ENCODE peak calls at places on chromosomes 13 and 19, in eight cellular contexts. One of them, this sample, is unnamed.

GRCh38 chr19:5292843-5293606 is 47.6 kb downstream of the PTPRS start:
- DNase-seq in progenitor cell of endocrine pancreas: peak; percentile 51
- DNase-seq in A172: peak; percentile 58
- DNase-seq in COLO829: peak; percentile 95
- DNase-seq in kidney tubule cell: peak; percentile 53
- DNase-seq in SHP77: no peak
- DNase-seq in ELF-1: no peak
- DNase-seq in mucosa of descending colon: peak; percentile 28
- DNase-seq in this sample: peak; percentile 62

GRCh38 chr19:14840206-14840605 is 5.2 kb upstream of the OR7A5 start:
- DNase-seq in mucosa of descending colon: no peak
- DNase-seq in SHP77: no peak
- DNase-seq in A172: no peak
- DNase-seq in kidney tubule cell: no peak
- DNase-seq in ELF-1: no peak
- DNase-seq in COLO829: peak; percentile 78
- DNase-seq in progenitor cell of endocrine pancreas: no peak
- DNase-seq in this sample: no peak

GRCh38 chr19:35236638-35237400 is 8.3 kb upstream of the FAM187B start:
- DNase-seq in kidney tubule cell: no peak
- DNase-seq in SHP77: no peak
- DNase-seq in mucosa of descending colon: peak; percentile 51
- DNase-seq in ELF-1: peak; percentile 45
- DNase-seq in A172: no peak
- DNase-seq in progenitor cell of endocrine pancreas: no peak
- DNase-seq in COLO829: no peak
- DNase-seq in this sample: peak; percentile 23

GRCh38 chr13:66660013-66660804 is 569.9 kb downstream of the PCDH9 start:
- DNase-seq in mucosa of descending colon: no peak
- DNase-seq in progenitor cell of endocrine pancreas: no peak
- DNase-seq in kidney tubule cell: peak; percentile 83
- DNase-seq in COLO829: peak; percentile 11
- DNase-seq in SHP77: no peak
- DNase-seq in ELF-1: no peak
- DNase-seq in A172: peak; percentile 72
- DNase-seq in this sample: no peak

GRCh38 chr19:49894879-49895565 is 1.7 kb downstream of the IL4I1 start:
- DNase-seq in mucosa of descending colon: no peak
- DNase-seq in progenitor cell of endocrine pancreas: no peak
- DNase-seq in kidney tubule cell: no peak
- DNase-seq in SHP77: no peak
- DNase-seq in ELF-1: no peak
- DNase-seq in A172: no peak
- DNase-seq in COLO829: no peak
- DNase-seq in this sample: no peak

GRCh38 chr19:23415034-23415433 is 19.8 kb upstream of the ZNF91 start:
- DNase-seq in kidney tubule cell: no peak
- DNase-seq in ELF-1: no peak
- DNase-seq in progenitor cell of endocrine pancreas: no peak
- DNase-seq in COLO829: no peak
- DNase-seq in SHP77: no peak
- DNase-seq in A172: no peak
- DNase-seq in mucosa of descending colon: peak; percentile 56
- DNase-seq in this sample: no peak

GRCh38 chr13:44649118-44649455 is 73.0 kb upstream of the TSC22D1 start:
- DNase-seq in SHP77: no peak
- DNase-seq in progenitor cell of endocrine pancreas: no peak
- DNase-seq in kidney tubule cell: no peak
- DNase-seq in COLO829: no peak
- DNase-seq in ELF-1: peak; percentile 52
- DNase-seq in mucosa of descending colon: no peak
- DNase-seq in A172: no peak
- DNase-seq in this sample: no peak

GRCh38 chr19:42198676-42199439 is 18.6 kb downstream of the DEDD2 start:
- DNase-seq in ELF-1: peak; percentile 24
- DNase-seq in COLO829: no peak
- DNase-seq in mucosa of descending colon: peak; percentile 65
- DNase-seq in A172: no peak
- DNase-seq in progenitor cell of endocrine pancreas: no peak
- DNase-seq in kidney tubule cell: no peak
- DNase-seq in SHP77: no peak
- DNase-seq in this sample: no peak

GRCh38 chr13:28181413-28181812 is 43.1 kb downstream of the PAN3 start:
- DNase-seq in SHP77: no peak
- DNase-seq in mucosa of descending colon: no peak
- DNase-seq in COLO829: peak; percentile 77
- DNase-seq in ELF-1: peak; percentile 14
- DNase-seq in kidney tubule cell: peak; percentile 67
- DNase-seq in progenitor cell of endocrine pancreas: no peak
- DNase-seq in A172: peak; percentile 57
- DNase-seq in this sample: peak; percentile 20

GRCh38 chr13:97133955-97134354 is 88.2 kb upstream of the MBNL2 start:
- DNase-seq in COLO829: no peak
- DNase-seq in progenitor cell of endocrine pancreas: no peak
- DNase-seq in mucosa of descending colon: no peak
- DNase-seq in kidney tubule cell: no peak
- DNase-seq in A172: no peak
- DNase-seq in SHP77: peak; percentile 90
- DNase-seq in ELF-1: no peak
- DNase-seq in this sample: no peak

GRCh38 chr13:93260591-93260990 is 34.0 kb downstream of the GPC6 start:
- DNase-seq in mucosa of descending colon: no peak
- DNase-seq in A172: no peak
- DNase-seq in ELF-1: no peak
- DNase-seq in COLO829: no peak
- DNase-seq in kidney tubule cell: no peak
- DNase-seq in progenitor cell of endocrine pancreas: no peak
- DNase-seq in SHP77: no peak
- DNase-seq in this sample: no peak

GRCh38 chr13:104837756-104838155 is 1697.7 kb downstream of the EFNB2 start:
- DNase-seq in progenitor cell of endocrine pancreas: no peak
- DNase-seq in ELF-1: no peak
- DNase-seq in mucosa of descending colon: no peak
- DNase-seq in A172: no peak
- DNase-seq in SHP77: no peak
- DNase-seq in kidney tubule cell: peak; percentile 2
- DNase-seq in COLO829: no peak
- DNase-seq in this sample: no peak

GRCh38 chr19:33500586-33500985 is 21.0 kb downstream of the PEPD start:
- DNase-seq in mucosa of descending colon: no peak
- DNase-seq in A172: no peak
- DNase-seq in COLO829: no peak
- DNase-seq in ELF-1: no peak
- DNase-seq in SHP77: no peak
- DNase-seq in progenitor cell of endocrine pancreas: no peak
- DNase-seq in kidney tubule cell: no peak
- DNase-seq in this sample: no peak

GRCh38 chr13:95604534-95604915 is 40.0 kb downstream of the DZIP1 start:
- DNase-seq in progenitor cell of endocrine pancreas: no peak
- DNase-seq in COLO829: no peak
- DNase-seq in mucosa of descending colon: no peak
- DNase-seq in ELF-1: no peak
- DNase-seq in A172: no peak
- DNase-seq in SHP77: no peak
- DNase-seq in kidney tubule cell: no peak
- DNase-seq in this sample: no peak

GRCh38 chr13:48236528-48237353 is 3.7 kb downstream of the ITM2B start:
- DNase-seq in mucosa of descending colon: no peak
- DNase-seq in A172: no peak
- DNase-seq in kidney tubule cell: no peak
- DNase-seq in COLO829: no peak
- DNase-seq in progenitor cell of endocrine pancreas: no peak
- DNase-seq in ELF-1: no peak
- DNase-seq in SHP77: no peak
- DNase-seq in this sample: no peak

GRCh38 chr19:6861683-6862286 is 25.6 kb upstream of the ADGRE1 start:
- DNase-seq in mucosa of descending colon: no peak
- DNase-seq in ELF-1: peak; percentile 12
- DNase-seq in SHP77: no peak
- DNase-seq in COLO829: no peak
- DNase-seq in A172: no peak
- DNase-seq in kidney tubule cell: peak; percentile 18
- DNase-seq in progenitor cell of endocrine pancreas: no peak
- DNase-seq in this sample: no peak

GRCh38 chr13:102555914-102556553 is 40.8 kb upstream of the TPP2 start:
- DNase-seq in A172: peak; percentile 60
- DNase-seq in mucosa of descending colon: peak; percentile 6
- DNase-seq in kidney tubule cell: peak; percentile 63
- DNase-seq in ELF-1: peak; percentile 31
- DNase-seq in SHP77: peak; percentile 68
- DNase-seq in COLO829: peak; percentile 48
- DNase-seq in progenitor cell of endocrine pancreas: no peak
- DNase-seq in this sample: peak; percentile 16

GRCh38 chr19:16199275-16199932 is 1.7 kb downstream of the AP1M1 start:
- DNase-seq in mucosa of descending colon: no peak
- DNase-seq in kidney tubule cell: no peak
- DNase-seq in ELF-1: no peak
- DNase-seq in A172: no peak
- DNase-seq in COLO829: no peak
- DNase-seq in SHP77: no peak
- DNase-seq in progenitor cell of endocrine pancreas: no peak
- DNase-seq in this sample: no peak

GRCh38 chr13:100361504-100361903 is 227.1 kb downstream of the GGACT start:
- DNase-seq in ELF-1: no peak
- DNase-seq in COLO829: no peak
- DNase-seq in progenitor cell of endocrine pancreas: no peak
- DNase-seq in A172: peak; percentile 46
- DNase-seq in kidney tubule cell: no peak
- DNase-seq in mucosa of descending colon: no peak
- DNase-seq in SHP77: no peak
- DNase-seq in this sample: peak; percentile 19

GRCh38 chr19:38718747-38719543 is 25.3 kb downstream of the CAPN12 start:
- DNase-seq in COLO829: no peak
- DNase-seq in kidney tubule cell: peak; percentile 74
- DNase-seq in mucosa of descending colon: no peak
- DNase-seq in A172: peak; percentile 94
- DNase-seq in SHP77: no peak
- DNase-seq in progenitor cell of endocrine pancreas: no peak
- DNase-seq in ELF-1: peak; percentile 79
- DNase-seq in this sample: peak; percentile 69

GRCh38 chr19:3366104-3366760 is at the start of gene NFIC:
- DNase-seq in kidney tubule cell: peak; percentile 77
- DNase-seq in progenitor cell of endocrine pancreas: no peak
- DNase-seq in A172: peak; percentile 81
- DNase-seq in COLO829: peak; percentile 82
- DNase-seq in SHP77: peak; percentile 42
- DNase-seq in mucosa of descending colon: peak; percentile 65
- DNase-seq in ELF-1: no peak
- DNase-seq in this sample: peak; percentile 82

GRCh38 chr19:8310342-8311055 is 2.3 kb upstream of the CD320 start:
- DNase-seq in SHP77: no peak
- DNase-seq in kidney tubule cell: no peak
- DNase-seq in COLO829: no peak
- DNase-seq in progenitor cell of endocrine pancreas: no peak
- DNase-seq in mucosa of descending colon: peak; percentile 1
- DNase-seq in A172: no peak
- DNase-seq in ELF-1: no peak
- DNase-seq in this sample: no peak

GRCh38 chr19:17641181-17641580 is 47.0 kb downstream of the UNC13A start:
- DNase-seq in mucosa of descending colon: no peak
- DNase-seq in SHP77: no peak
- DNase-seq in A172: no peak
- DNase-seq in COLO829: no peak
- DNase-seq in ELF-1: no peak
- DNase-seq in kidney tubule cell: no peak
- DNase-seq in progenitor cell of endocrine pancreas: no peak
- DNase-seq in this sample: no peak

This sample was measured in H4.